ENCODE peak calls at places on chromosomes 7 and 10, in five cellular contexts. C is heart right ventricle, P is DND-41, S is hepatocyte, D is H9. K is an unnamed sample. For H3K4me1, the result is how much of the 10 kb centered on the place peaks cover.

GRCh38 chr10:63133787-63134557 is 844 bp downstream of the NRBF2 start:
- DNase-seq in C (no peak), P (no peak), S (no peak), D (no peak), K (peak)

GRCh38 chr10:10786334-10787090 is 231.2 kb upstream of the CELF2 start:
- DNase-seq in C (no peak), P (no peak), S (no peak), D (no peak), K (peak)

GRCh38 chr10:35640474-35640873 is 1.6 kb downstream of the FZD8 start:
- DNase-seq in C (peak), P (no peak), S (peak), D (peak), K (peak)

GRCh38 chr7:50858528-50859245 is 76.0 kb upstream of the GRB10 start:
- DNase-seq in C (no peak), P (no peak), S (no peak), D (no peak), K (peak)

GRCh38 chr10:986881-987634 is 1.2 kb upstream of the GTPBP4 start:
- DNase-seq in C (no peak), P (no peak), S (no peak), D (no peak), K (peak)

GRCh38 chr10:132120734-132121510 is 55.2 kb downstream of the JAKMIP3 start:
- DNase-seq in C (no peak), P (no peak), S (no peak), D (no peak), K (no peak)

GRCh38 chr10:58508316-58508715 is 4.4 kb upstream of the BICC1 start:
- DNase-seq in C (no peak), P (no peak), S (no peak), D (no peak), K (no peak)

GRCh38 chr10:72802291-72803118 is 91.0 kb upstream of the OIT3 start:
- DNase-seq in C (no peak), P (no peak), S (no peak), D (no peak), K (peak)

GRCh38 chr10:130790339-130790738 is 521.2 kb downstream of the TCERG1L start:
- DNase-seq in C (no peak), P (no peak), S (no peak), D (no peak), K (no peak)

GRCh38 chr7:132411142-132411541 is 165.1 kb downstream of the PLXNA4 start:
- DNase-seq in C (no peak), P (no peak), S (no peak), D (no peak), K (no peak)

GRCh38 chr7:55534262-55534915 is 37.9 kb downstream of the VOPP1 start:
- DNase-seq in C (peak), P (peak), S (no peak), D (no peak), K (peak)

GRCh38 chr7:65216469-65216868 is 157.2 kb upstream of the ZNF92 start:
- DNase-seq in C (peak), P (peak), S (peak), D (peak), K (no peak)

GRCh38 chr7:75879771-75880184 is 944 bp downstream of the RHBDD2 start:
- DNase-seq in C (no peak), P (peak), S (no peak), D (no peak), K (no peak)

GRCh38 chr10:28367865-28368541 is 65.1 kb upstream of the MPP7 start:
- DNase-seq in C (no peak), P (peak), S (no peak), D (no peak), K (no peak)

GRCh38 chr10:131658476-131659110 is 242.2 kb upstream of the PPP2R2D start:
- DNase-seq in C (no peak), P (no peak), S (no peak), D (peak), K (peak)

GRCh38 chr10:96857613-96858012 is 25.5 kb downstream of the LCOR start:
- DNase-seq in C (no peak), P (no peak), S (no peak), D (no peak), K (no peak)

GRCh38 chr7:144821069-144821468 is 14.8 kb downstream of the TPK1 start:
- DNase-seq in C (no peak), P (no peak), S (no peak), D (no peak), K (no peak)
- H3K4me1 ChIP-seq in C (under half), P (under half), S (under half), D (under half), K (under half)

DNA sequence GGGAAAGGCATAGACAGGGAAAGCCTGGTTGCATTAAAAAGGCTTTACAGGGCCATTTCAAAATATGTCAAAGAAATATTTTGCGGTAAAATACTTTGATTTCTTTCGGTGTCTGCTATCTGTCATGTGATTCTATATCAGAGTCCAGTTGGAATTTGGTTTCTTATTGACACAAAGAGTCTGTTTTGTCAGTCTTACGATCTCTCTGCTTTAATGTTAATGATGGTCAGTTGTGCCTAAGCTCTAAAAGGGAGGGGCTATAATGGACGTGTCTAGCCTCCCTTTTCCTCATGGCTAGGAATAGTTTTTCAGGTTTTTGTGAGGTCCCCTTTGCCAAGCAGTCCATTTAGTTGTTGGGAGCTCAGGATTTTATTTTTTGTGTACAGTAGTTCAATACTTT is 31.5 kb downstream of the ORC5 start:
- DNase-seq in C (no peak), P (no peak), S (no peak), D (no peak), K (no peak)
- H3K4me1 ChIP-seq in C (under half), P (under half), S (under half), D (under half), K (under half)

DNA sequence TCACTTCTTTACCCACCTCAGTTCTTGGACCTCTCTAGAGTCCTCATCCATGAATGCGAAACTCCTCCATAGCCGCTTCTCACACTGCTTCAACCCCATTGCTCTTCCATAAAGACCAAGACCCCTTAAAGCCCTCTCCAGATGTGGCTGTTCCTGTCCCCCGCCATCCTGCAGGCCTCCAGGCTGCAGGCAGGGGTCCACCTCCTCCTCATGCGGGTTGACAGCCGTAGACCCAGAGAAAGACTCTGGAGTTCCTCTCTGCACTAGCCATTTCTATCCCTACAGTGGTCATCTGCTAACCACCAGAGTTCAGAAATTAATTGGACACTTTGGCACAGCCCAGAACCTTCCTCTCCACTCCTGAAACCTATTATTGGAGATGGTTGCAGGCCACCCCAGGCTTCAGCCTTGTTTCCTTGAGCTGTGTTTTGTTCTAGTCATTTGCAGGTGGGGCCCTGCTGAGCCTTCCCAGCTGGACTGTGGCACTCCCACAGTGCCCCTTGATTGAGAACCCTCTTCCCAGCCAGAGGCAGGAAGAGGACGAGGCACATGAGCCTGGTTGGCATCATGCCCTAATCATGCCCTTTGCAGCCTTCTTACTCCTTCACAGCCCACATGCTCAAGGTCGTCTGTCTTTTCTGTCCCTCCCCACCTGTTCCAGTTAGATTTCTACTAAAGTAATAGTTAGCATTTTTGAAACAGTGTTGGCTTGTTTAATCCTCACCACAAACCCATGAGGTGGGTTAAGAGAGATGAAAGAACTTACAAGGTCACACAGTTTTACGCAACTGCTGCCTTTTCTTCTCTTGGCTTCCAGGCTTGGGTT is 23.9 kb downstream of the CUL1 start:
- DNase-seq in C (peak), P (peak), S (no peak), D (no peak), K (no peak)
- H3K4me1 ChIP-seq in C (half or more), P (under half), S (under half), D (under half), K (under half)

GRCh38 chr7:139768249-139768824 is 9.5 kb downstream of the HIPK2 start:
- DNase-seq in C (no peak), P (no peak), S (no peak), D (no peak), K (no peak)

GRCh38 chr7:139765143-139765542 is 12.7 kb downstream of the HIPK2 start:
- DNase-seq in C (no peak), P (no peak), S (no peak), D (no peak), K (no peak)

GRCh38 chr7:139769066-139769465 is 8.7 kb downstream of the HIPK2 start:
- DNase-seq in C (no peak), P (no peak), S (no peak), D (no peak), K (no peak)

GRCh38 chr7:139771001-139771956 is 6.5 kb downstream of the HIPK2 start:
- DNase-seq in C (no peak), P (no peak), S (no peak), D (no peak), K (peak)

DNA sequence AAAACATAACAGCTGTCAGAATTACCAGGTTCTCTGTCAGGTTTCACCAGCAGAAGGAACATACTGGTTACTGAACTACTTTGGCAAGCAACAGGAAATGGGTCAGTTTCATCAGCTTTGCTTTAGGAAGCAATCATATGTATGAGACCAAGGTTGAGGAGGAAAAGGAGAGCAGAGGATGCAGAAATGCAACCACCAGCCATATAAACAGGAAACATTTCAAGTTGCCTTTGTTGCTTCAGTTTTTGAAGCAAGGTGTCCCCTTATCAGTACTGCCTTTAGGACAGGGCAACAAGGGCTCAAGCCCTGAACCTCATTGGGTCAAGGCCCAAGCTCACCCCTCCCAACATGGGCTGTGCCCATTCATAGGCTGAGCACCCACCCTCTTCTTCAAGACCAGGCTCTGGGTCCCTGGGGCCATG is 10.2 kb downstream of the HIPK2 start:
- DNase-seq in C (no peak), P (peak), S (no peak), D (no peak), K (no peak)
- H3K4me1 ChIP-seq in C (half or more), P (under half), S (under half), D (under half), K (under half)

GRCh38 chr7:44085549-44085948 is 3.2 kb upstream of the POLM start:
- DNase-seq in C (no peak), P (peak), S (no peak), D (no peak), K (no peak)
- H3K4me1 ChIP-seq in C (under half), P (under half), S (under half), D (under half), K (half or more)

GRCh38 chr10:13627459-13628310 is 40.9 kb downstream of the PRPF18 start:
- DNase-seq in C (no peak), P (no peak), S (no peak), D (no peak), K (no peak)
- H3K4me1 ChIP-seq in C (under half), P (under half), S (under half), D (under half), K (under half)